ENCODE peak calls at places on chromosomes 4 and X, in six cellular contexts. One of them, this sample, is unnamed.

GRCh38 chr4:152988721-152989553 is 52.8 kb downstream of the FHDC1 start:
- DNase-seq in foreskin fibroblast: no peak
- DNase-seq in fibroblast of lung: no peak
- DNase-seq in heart left ventricle: no peak
- DNase-seq in neuronal stem cell: no peak
- DNase-seq in cardiac muscle cell: no peak
- DNase-seq in this sample: no peak

GRCh38 chrX:15946783-15947550 is 92.4 kb upstream of the AP1S2 start:
- DNase-seq in cardiac muscle cell: no peak
- DNase-seq in fibroblast of lung: peak; percentile 80
- DNase-seq in heart left ventricle: no peak
- DNase-seq in neuronal stem cell: no peak
- DNase-seq in foreskin fibroblast: peak; percentile 86
- DNase-seq in this sample: peak; percentile 79

GRCh38 chrX:19715711-19716638 is 171.4 kb downstream of the SH3KBP1 start:
- DNase-seq in cardiac muscle cell: no peak
- DNase-seq in heart left ventricle: no peak
- DNase-seq in foreskin fibroblast: no peak
- DNase-seq in fibroblast of lung: no peak
- DNase-seq in neuronal stem cell: no peak
- DNase-seq in this sample: peak; percentile 45

GRCh38 chrX:121389976-121390709 is 342.7 kb downstream of the GLUD2 start:
- DNase-seq in neuronal stem cell: no peak
- DNase-seq in cardiac muscle cell: no peak
- DNase-seq in heart left ventricle: no peak
- DNase-seq in fibroblast of lung: no peak
- DNase-seq in foreskin fibroblast: peak; percentile 22
- DNase-seq in this sample: no peak

GRCh38 chr4:122583906-122584305 is 37.0 kb downstream of the IL21 start:
- DNase-seq in foreskin fibroblast: peak; percentile 50
- DNase-seq in heart left ventricle: no peak
- DNase-seq in cardiac muscle cell: no peak
- DNase-seq in neuronal stem cell: no peak
- DNase-seq in fibroblast of lung: peak; percentile 72
- DNase-seq in this sample: no peak

GRCh38 chrX:72358313-72358712 is 52.6 kb upstream of the CITED1 start:
- DNase-seq in heart left ventricle: no peak
- DNase-seq in cardiac muscle cell: no peak
- DNase-seq in foreskin fibroblast: peak; percentile 20
- DNase-seq in fibroblast of lung: peak; percentile 2
- DNase-seq in neuronal stem cell: no peak
- DNase-seq in this sample: peak; percentile 33

GRCh38 chr4:142598132-142598531 is 248.0 kb downstream of the INPP4B start:
- DNase-seq in neuronal stem cell: no peak
- DNase-seq in cardiac muscle cell: no peak
- DNase-seq in foreskin fibroblast: peak; percentile 27
- DNase-seq in fibroblast of lung: no peak
- DNase-seq in heart left ventricle: no peak
- DNase-seq in this sample: no peak

GRCh38 chr4:85925071-85925470 is 434.8 kb downstream of the MAPK10 start:
- DNase-seq in heart left ventricle: no peak
- DNase-seq in fibroblast of lung: no peak
- DNase-seq in foreskin fibroblast: no peak
- DNase-seq in neuronal stem cell: no peak
- DNase-seq in cardiac muscle cell: no peak
- DNase-seq in this sample: no peak

GRCh38 chr4:108828620-108829019 is 65.8 kb upstream of the ETNPPL start:
- DNase-seq in fibroblast of lung: no peak
- DNase-seq in neuronal stem cell: no peak
- DNase-seq in foreskin fibroblast: no peak
- DNase-seq in heart left ventricle: no peak
- DNase-seq in cardiac muscle cell: peak; percentile 72
- DNase-seq in this sample: no peak

GRCh38 chr4:94828882-94829281 is 71.1 kb downstream of the BMPR1B start:
- DNase-seq in cardiac muscle cell: no peak
- DNase-seq in heart left ventricle: no peak
- DNase-seq in foreskin fibroblast: no peak
- DNase-seq in neuronal stem cell: no peak
- DNase-seq in fibroblast of lung: no peak
- DNase-seq in this sample: no peak

GRCh38 chr4:27013012-27013411 is 152.4 kb downstream of the STIM2 start:
- DNase-seq in heart left ventricle: no peak
- DNase-seq in neuronal stem cell: no peak
- DNase-seq in fibroblast of lung: no peak
- DNase-seq in foreskin fibroblast: no peak
- DNase-seq in cardiac muscle cell: no peak
- DNase-seq in this sample: no peak

GRCh38 chr4:101218346-101218745 is 129.0 kb downstream of the PPP3CA start:
- DNase-seq in neuronal stem cell: no peak
- DNase-seq in fibroblast of lung: no peak
- DNase-seq in cardiac muscle cell: no peak
- DNase-seq in foreskin fibroblast: no peak
- DNase-seq in heart left ventricle: no peak
- DNase-seq in this sample: no peak

GRCh38 chrX:113522814-113523213 is 682.2 kb upstream of the AMOT start:
- DNase-seq in foreskin fibroblast: no peak
- DNase-seq in fibroblast of lung: no peak
- DNase-seq in heart left ventricle: no peak
- DNase-seq in neuronal stem cell: no peak
- DNase-seq in cardiac muscle cell: no peak
- DNase-seq in this sample: no peak

GRCh38 chrX:13994681-13995080 is 35.0 kb downstream of the GEMIN8 start:
- DNase-seq in fibroblast of lung: no peak
- DNase-seq in cardiac muscle cell: no peak
- DNase-seq in neuronal stem cell: no peak
- DNase-seq in heart left ventricle: no peak
- DNase-seq in foreskin fibroblast: no peak
- DNase-seq in this sample: no peak

GRCh38 chr4:85028910-85029309 is 62.4 kb upstream of the WDFY3 start:
- DNase-seq in fibroblast of lung: peak; percentile 58
- DNase-seq in heart left ventricle: no peak
- DNase-seq in neuronal stem cell: no peak
- DNase-seq in cardiac muscle cell: no peak
- DNase-seq in foreskin fibroblast: peak; percentile 63
- DNase-seq in this sample: no peak

GRCh38 chr4:47498899-47499298 is 13.8 kb downstream of the ATP10D start:
- DNase-seq in cardiac muscle cell: no peak
- DNase-seq in heart left ventricle: no peak
- DNase-seq in foreskin fibroblast: no peak
- DNase-seq in fibroblast of lung: no peak
- DNase-seq in neuronal stem cell: no peak
- DNase-seq in this sample: no peak

GRCh38 chr4:99473131-99473530 is 37.7 kb upstream of the C4orf17 start:
- DNase-seq in foreskin fibroblast: no peak
- DNase-seq in cardiac muscle cell: no peak
- DNase-seq in fibroblast of lung: no peak
- DNase-seq in heart left ventricle: no peak
- DNase-seq in neuronal stem cell: no peak
- DNase-seq in this sample: no peak

GRCh38 chr4:98572697-98573096 is 85.7 kb downstream of the TSPAN5 start:
- DNase-seq in fibroblast of lung: peak; percentile 41
- DNase-seq in cardiac muscle cell: no peak
- DNase-seq in foreskin fibroblast: no peak
- DNase-seq in neuronal stem cell: no peak
- DNase-seq in heart left ventricle: no peak
- DNase-seq in this sample: no peak

GRCh38 chrX:154411322-154411980 is at the start of gene TAFAZZIN:
- DNase-seq in heart left ventricle: peak; percentile 79
- DNase-seq in fibroblast of lung: peak; percentile 65
- DNase-seq in neuronal stem cell: peak; percentile 49
- DNase-seq in foreskin fibroblast: peak; percentile 60
- DNase-seq in cardiac muscle cell: peak; percentile 73
- DNase-seq in this sample: peak; percentile 82

GRCh38 chr4:76017056-76017686 is 6.1 kb downstream of the CXCL10 start:
- DNase-seq in cardiac muscle cell: no peak
- DNase-seq in foreskin fibroblast: no peak
- DNase-seq in heart left ventricle: no peak
- DNase-seq in neuronal stem cell: no peak
- DNase-seq in fibroblast of lung: no peak
- DNase-seq in this sample: no peak

GRCh38 chrX:30893206-30893605 is 4.2 kb upstream of the TAB3 start:
- DNase-seq in fibroblast of lung: no peak
- DNase-seq in cardiac muscle cell: no peak
- DNase-seq in neuronal stem cell: no peak
- DNase-seq in heart left ventricle: no peak
- DNase-seq in foreskin fibroblast: no peak
- DNase-seq in this sample: peak; percentile 24

GRCh38 chr4:148211533-148211932 is 230.7 kb downstream of the NR3C2 start:
- DNase-seq in neuronal stem cell: no peak
- DNase-seq in cardiac muscle cell: peak; percentile 54
- DNase-seq in fibroblast of lung: no peak
- DNase-seq in foreskin fibroblast: no peak
- DNase-seq in heart left ventricle: no peak
- DNase-seq in this sample: no peak

GRCh38 chr4:126603851-126604250 is 1028.9 kb upstream of the INTU start:
- DNase-seq in cardiac muscle cell: no peak
- DNase-seq in neuronal stem cell: no peak
- DNase-seq in foreskin fibroblast: no peak
- DNase-seq in heart left ventricle: no peak
- DNase-seq in fibroblast of lung: no peak
- DNase-seq in this sample: no peak

GRCh38 chrX:125205918-125206665 is 113.6 kb upstream of the TEX13C start:
- DNase-seq in neuronal stem cell: no peak
- DNase-seq in foreskin fibroblast: no peak
- DNase-seq in heart left ventricle: no peak
- DNase-seq in fibroblast of lung: no peak
- DNase-seq in cardiac muscle cell: peak; percentile 54
- DNase-seq in this sample: peak; percentile 50

GRCh38 chr4:184598753-184599491 is 50.3 kb downstream of the CASP3 start:
- DNase-seq in cardiac muscle cell: peak; percentile 48
- DNase-seq in fibroblast of lung: no peak
- DNase-seq in heart left ventricle: no peak
- DNase-seq in foreskin fibroblast: no peak
- DNase-seq in neuronal stem cell: no peak
- DNase-seq in this sample: peak; percentile 81

GRCh38 chrX:126658447-126658846 is 105.8 kb upstream of the DCAF12L1 start:
- DNase-seq in fibroblast of lung: no peak
- DNase-seq in foreskin fibroblast: no peak
- DNase-seq in neuronal stem cell: no peak
- DNase-seq in cardiac muscle cell: no peak
- DNase-seq in heart left ventricle: no peak
- DNase-seq in this sample: no peak

GRCh38 chr4:22607382-22607781 is 85.4 kb upstream of the GBA3 start:
- DNase-seq in cardiac muscle cell: peak; percentile 63
- DNase-seq in foreskin fibroblast: peak; percentile 18
- DNase-seq in fibroblast of lung: peak; percentile 51
- DNase-seq in neuronal stem cell: peak; percentile 3
- DNase-seq in heart left ventricle: peak; percentile 29
- DNase-seq in this sample: peak; percentile 41

GRCh38 chr4:118981839-118982381 is 93.3 kb downstream of the SYNPO2 start:
- DNase-seq in heart left ventricle: peak; percentile 71
- DNase-seq in cardiac muscle cell: peak; percentile 73
- DNase-seq in neuronal stem cell: peak; percentile 52
- DNase-seq in foreskin fibroblast: peak; percentile 81
- DNase-seq in fibroblast of lung: peak; percentile 86
- DNase-seq in this sample: peak; percentile 59

DNA sequence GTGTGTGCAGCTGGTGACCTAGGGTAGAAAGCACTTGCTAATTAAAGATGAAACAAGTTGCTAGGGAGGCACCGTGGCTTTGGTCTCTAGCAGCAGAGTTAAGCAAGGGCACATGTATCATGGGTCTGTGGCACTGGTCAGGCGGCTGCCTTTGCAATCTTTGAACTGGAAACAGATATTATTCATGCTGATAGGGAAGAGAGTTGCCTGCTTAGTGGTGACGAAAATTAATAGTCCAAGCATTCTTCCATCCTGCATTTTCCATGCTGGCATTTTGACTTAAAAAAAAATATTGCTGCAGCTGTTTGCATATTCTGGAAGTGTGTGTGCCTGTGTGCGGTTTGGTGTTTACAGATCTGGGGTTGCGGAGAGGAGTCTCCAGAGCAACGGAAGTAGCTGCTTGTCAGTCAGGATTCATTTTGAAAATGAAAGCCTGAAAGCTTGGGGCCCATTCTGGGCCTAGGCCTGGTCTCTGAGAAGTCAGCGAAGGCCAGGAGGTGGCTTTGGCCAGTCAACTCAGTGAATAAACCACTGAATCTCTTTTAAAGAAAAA is 2.3 kb upstream of the SOWAHD start:
- DNase-seq in cardiac muscle cell: no peak
- DNase-seq in neuronal stem cell: no peak
- DNase-seq in fibroblast of lung: peak; percentile 59
- DNase-seq in heart left ventricle: no peak
- DNase-seq in foreskin fibroblast: no peak
- DNase-seq in this sample: no peak
- H3K4me3 ChIP-seq in cardiac muscle cell: no peak overlapping the region
- H3K4me3 ChIP-seq in neuronal stem cell: no peak overlapping the region
- H3K4me3 ChIP-seq in fibroblast of lung: no peak overlapping the region
- H3K4me3 ChIP-seq in heart left ventricle: no peak overlapping the region
- H3K4me3 ChIP-seq in foreskin fibroblast: no peak overlapping the region
- H3K4me3 ChIP-seq in this sample: no peak overlapping the region

GRCh38 chr4:41257901-41258300 is 1.2 kb downstream of the UCHL1 start:
- DNase-seq in fibroblast of lung: peak; percentile 4
- DNase-seq in foreskin fibroblast: no peak
- DNase-seq in neuronal stem cell: no peak
- DNase-seq in cardiac muscle cell: no peak
- DNase-seq in heart left ventricle: no peak
- DNase-seq in this sample: no peak
- H3K4me3 ChIP-seq in fibroblast of lung: peak overlapping the region; percentile 62
- H3K4me3 ChIP-seq in foreskin fibroblast: peak overlapping the region; percentile 69
- H3K4me3 ChIP-seq in neuronal stem cell: peak overlapping the region; percentile 88
- H3K4me3 ChIP-seq in cardiac muscle cell: peak overlapping the region; percentile 48
- H3K4me3 ChIP-seq in heart left ventricle: peak overlapping the region; percentile 58
- H3K4me3 ChIP-seq in this sample: peak overlapping the region; percentile 53

DNA sequence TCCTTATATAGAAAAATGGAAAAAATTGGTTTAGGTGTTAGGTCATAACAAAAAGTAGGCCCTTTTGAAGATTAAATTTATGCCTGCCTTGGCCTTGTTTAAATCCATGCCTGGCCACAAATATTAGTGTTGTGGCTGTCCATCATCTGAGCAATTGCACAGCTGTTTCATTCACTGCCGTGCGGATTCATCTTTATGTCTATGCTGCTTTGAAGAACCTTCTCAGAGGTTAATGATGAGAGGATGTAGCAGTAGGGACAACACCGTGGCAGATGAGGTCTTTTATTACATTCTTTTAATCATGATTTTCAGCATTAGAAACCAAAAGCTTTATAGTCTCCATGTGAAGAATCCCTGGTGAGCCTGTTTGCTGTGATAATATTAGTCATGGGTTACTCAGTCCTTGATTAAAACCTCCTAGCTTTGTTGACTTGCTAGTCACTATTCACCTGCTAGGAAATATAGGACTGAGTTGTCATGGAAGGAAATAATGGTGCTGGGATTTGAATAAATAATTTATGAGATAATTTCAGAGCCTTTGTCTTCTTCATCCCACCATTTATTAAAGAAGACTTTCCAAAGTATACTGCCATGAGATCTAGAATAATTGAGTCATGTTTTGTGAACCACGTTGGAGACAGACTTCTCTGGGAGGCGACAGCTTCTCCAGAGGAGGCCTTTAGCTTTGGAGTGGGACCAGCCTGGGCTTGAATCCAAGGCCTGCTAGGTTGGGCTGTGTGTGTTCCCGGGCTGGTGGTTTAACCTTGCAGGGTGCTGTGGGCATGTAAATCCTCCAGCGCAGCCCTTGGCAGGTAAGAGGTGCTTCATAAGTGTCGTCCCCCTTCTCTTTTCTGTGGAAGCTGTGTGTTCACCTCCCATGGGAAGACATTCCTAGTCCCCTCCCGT is 53.5 kb downstream of the PTTG2 start:
- DNase-seq in heart left ventricle: peak; percentile 70
- DNase-seq in neuronal stem cell: no peak
- DNase-seq in fibroblast of lung: peak; percentile 28
- DNase-seq in cardiac muscle cell: no peak
- DNase-seq in foreskin fibroblast: no peak
- DNase-seq in this sample: peak; percentile 72
- H3K4me3 ChIP-seq in heart left ventricle: no peak overlapping the region
- H3K4me3 ChIP-seq in neuronal stem cell: no peak overlapping the region
- H3K4me3 ChIP-seq in fibroblast of lung: no peak overlapping the region
- H3K4me3 ChIP-seq in cardiac muscle cell: no peak overlapping the region
- H3K4me3 ChIP-seq in foreskin fibroblast: no peak overlapping the region
- H3K4me3 ChIP-seq in this sample: no peak overlapping the region

GRCh38 chrX:119573840-119574393 is 446 bp upstream of the UBE2A start:
- DNase-seq in foreskin fibroblast: peak; percentile 29
- DNase-seq in cardiac muscle cell: peak; percentile 45
- DNase-seq in fibroblast of lung: no peak
- DNase-seq in neuronal stem cell: no peak
- DNase-seq in heart left ventricle: peak; percentile 27
- DNase-seq in this sample: peak; percentile 30
- H3K4me3 ChIP-seq in foreskin fibroblast: peak overlapping the region; percentile 69
- H3K4me3 ChIP-seq in cardiac muscle cell: peak overlapping the region; percentile 71
- H3K4me3 ChIP-seq in fibroblast of lung: peak overlapping the region; percentile 61
- H3K4me3 ChIP-seq in neuronal stem cell: peak overlapping the region; percentile 74
- H3K4me3 ChIP-seq in heart left ventricle: peak overlapping the region; percentile 88
- H3K4me3 ChIP-seq in this sample: peak overlapping the region; percentile 78

This sample was measured in MG63.